ENCODE peak calls at places on chromosome X, in five cellular contexts. I is memory B cell, K is endothelial cell, U is lung, H is cardiac muscle cell. T is an unnamed sample.

GRCh38 chrX:73262991-73263390 is 48.3 kb upstream of the NAP1L2 start:
- DNase-seq in I (no peak), K (no peak), U (no peak), H (no peak), T (peak)

GRCh38 chrX:80807606-80808159 is 2.0 kb downstream of the BRWD3 start:
- DNase-seq in I (no peak), K (no peak), U (no peak), H (no peak), T (no peak)

GRCh38 chrX:139930923-139931645 is 1.8 kb downstream of the ATP11C start:
- DNase-seq in I (peak), K (peak), U (no peak), H (peak), T (peak)

GRCh38 chrX:120463241-120463640 is 5.9 kb downstream of the LAMP2 start:
- DNase-seq in I (no peak), K (no peak), U (peak), H (peak), T (peak)

GRCh38 chrX:23503835-23504539 is 163.3 kb upstream of the PRDX4 start:
- DNase-seq in I (no peak), K (no peak), U (peak), H (peak), T (peak)

GRCh38 chrX:115563633-115564182 is 2.7 kb downstream of the PLS3 start:
- DNase-seq in I (no peak), K (no peak), U (no peak), H (no peak), T (no peak)

GRCh38 chrX:41677183-41677582 is 11.6 kb upstream of the GPR34 start:
- DNase-seq in I (no peak), K (no peak), U (no peak), H (no peak), T (no peak)

GRCh38 chrX:136185409-136186022 is 38.2 kb downstream of the FHL1 start:
- DNase-seq in I (no peak), K (no peak), U (no peak), H (no peak), T (peak)

GRCh38 chrX:38664285-38664684 is 102.9 kb downstream of the TSPAN7 start:
- DNase-seq in I (no peak), K (peak), U (no peak), H (peak), T (peak)

GRCh38 chrX:109537324-109537665 is 651 bp downstream of the NXT2 start:
- DNase-seq in I (peak), K (peak), U (peak), H (peak), T (peak)

GRCh38 chrX:39624166-39624565 is 473.6 kb downstream of the BCOR start:
- DNase-seq in I (no peak), K (no peak), U (no peak), H (no peak), T (no peak)

GRCh38 chrX:10360121-10360520 is 203.3 kb downstream of the CLCN4 start:
- DNase-seq in I (no peak), K (no peak), U (no peak), H (no peak), T (no peak)

GRCh38 chrX:25079020-25079419 is 63.3 kb upstream of the ARX start:
- DNase-seq in I (no peak), K (no peak), U (no peak), H (no peak), T (no peak)

GRCh38 chrX:55695227-55696018 is 22.1 kb upstream of the RRAGB start:
- DNase-seq in I (no peak), K (no peak), U (no peak), H (no peak), T (no peak)